ENCODE peak calls at places on chromosomes 6 and 20, in seven cellular contexts. O is cardiac muscle cell, N is nucleus accumbens, B is thoracic aorta, M is LoVo, C is HuH-7, R is T-helper 17 cell. Q is an unnamed sample.

GRCh38 chr6:92110390-92110789 is 1309.0 kb downstream of the EPHA7 start:
- DNase-seq in C (no peak), B (no peak), O (no peak), R (no peak), N (no peak), M (no peak), Q (no peak)

GRCh38 chr6:148343383-148343782 is 745 bp downstream of the SASH1 start:
- DNase-seq in R (no peak), M (peak), N (no peak), B (no peak), C (no peak), O (no peak), Q (peak)

GRCh38 chr6:18004256-18004985 is 17.0 kb upstream of the KIF13A start:
- DNase-seq in N (no peak), B (no peak), C (no peak), R (no peak), O (no peak), M (no peak), Q (no peak)

GRCh38 chr6:143611580-143611979 is 66.2 kb upstream of the PHACTR2 start:
- DNase-seq in O (no peak), C (no peak), N (no peak), R (no peak), M (no peak), B (no peak), Q (no peak)

GRCh38 chr6:107243471-107243870 is 128.2 kb upstream of the BEND3 start:
- DNase-seq in N (no peak), M (no peak), C (no peak), O (no peak), R (no peak), B (no peak), Q (no peak)

GRCh38 chr20:53872081-53872541 is 198.3 kb downstream of the BCAS1 start:
- DNase-seq in O (no peak), B (no peak), N (no peak), R (no peak), C (no peak), M (no peak), Q (no peak)

GRCh38 chr6:37673436-37673835 is 24.2 kb downstream of the MDGA1 start:
- DNase-seq in C (no peak), B (no peak), R (no peak), O (no peak), N (no peak), M (no peak), Q (no peak)

GRCh38 chr20:48667889-48668413 is 159.8 kb downstream of the PREX1 start:
- DNase-seq in B (no peak), M (no peak), N (no peak), O (no peak), R (no peak), C (no peak), Q (no peak)

GRCh38 chr6:107488875-107489635 is 862 bp upstream of the SOBP start:
- DNase-seq in O (peak), C (peak), N (peak), M (peak), B (no peak), R (peak), Q (no peak)

GRCh38 chr20:50191065-50191565 is 485 bp downstream of the CEBPB start:
- DNase-seq in O (no peak), N (peak), R (peak), C (no peak), B (no peak), M (peak), Q (peak)

GRCh38 chr6:144305985-144306384 is 20.9 kb downstream of the UTRN start:
- DNase-seq in B (no peak), O (no peak), R (no peak), C (no peak), N (no peak), M (no peak), Q (peak)

GRCh38 chr6:52253494-52253893 is 9.2 kb upstream of the IL17F start:
- DNase-seq in O (no peak), R (no peak), N (no peak), B (no peak), C (no peak), M (no peak), Q (no peak)

GRCh38 chr20:45300961-45301360 is 5.7 kb upstream of the RBPJL start:
- DNase-seq in R (no peak), B (no peak), N (no peak), C (peak), M (no peak), O (peak), Q (peak)

GRCh38 chr6:3402310-3403243 is 54.3 kb downstream of the SLC22A23 start:
- DNase-seq in O (no peak), B (no peak), C (no peak), M (no peak), N (no peak), R (no peak), Q (no peak)

GRCh38 chr6:15592610-15593009 is 70.2 kb downstream of the DTNBP1 start:
- DNase-seq in B (no peak), R (no peak), N (no peak), O (no peak), M (no peak), C (no peak), Q (no peak)

GRCh38 chr6:129631070-129631469 is 78.9 kb downstream of the ARHGAP18 start:
- DNase-seq in R (no peak), N (no peak), M (no peak), B (no peak), C (no peak), O (no peak), Q (no peak)

GRCh38 chr6:125984311-125984710 is 2.0 kb upstream of the TRMT11 start:
- DNase-seq in M (no peak), O (no peak), N (no peak), R (no peak), B (no peak), C (no peak), Q (no peak)

GRCh38 chr20:40865095-40865494 is 163.5 kb upstream of the TOP1 start:
- DNase-seq in R (no peak), N (no peak), O (no peak), B (no peak), M (no peak), C (no peak), Q (no peak)

GRCh38 chr6:149446791-149447376 is 37.9 kb downstream of the ZC3H12D start:
- DNase-seq in N (no peak), O (no peak), C (no peak), M (no peak), B (no peak), R (no peak), Q (no peak)

GRCh38 chr6:139977887-139978332 is 603.5 kb upstream of the CITED2 start:
- DNase-seq in O (no peak), B (no peak), M (peak), C (no peak), N (no peak), R (no peak), Q (peak)

GRCh38 chr6:30480536-30481156 is 8.7 kb upstream of the HLA-E start:
- DNase-seq in C (no peak), B (no peak), O (no peak), R (peak), M (no peak), N (no peak), Q (peak)

GRCh38 chr6:125471703-125472102 is 169.9 kb upstream of the HDDC2 start:
- DNase-seq in C (no peak), O (no peak), N (no peak), B (no peak), M (no peak), R (no peak), Q (no peak)

GRCh38 chr6:9576521-9576920 is 838.4 kb downstream of the TFAP2A start:
- DNase-seq in N (no peak), R (no peak), C (no peak), O (no peak), M (no peak), B (no peak), Q (peak)

GRCh38 chr20:49724637-49725606 is 11.2 kb upstream of the B4GALT5 start:
- DNase-seq in R (no peak), O (no peak), N (no peak), M (no peak), C (no peak), B (no peak), Q (peak)

GRCh38 chr20:60363698-60364097 is 405.5 kb downstream of the CDH26 start:
- DNase-seq in C (no peak), B (no peak), R (no peak), O (no peak), M (no peak), N (no peak), Q (no peak)

GRCh38 chr6:52590634-52590985 is 13.8 kb upstream of the TRAM2 start:
- DNase-seq in R (no peak), B (no peak), C (no peak), M (no peak), N (no peak), O (no peak), Q (no peak)

GRCh38 chr20:59676126-59676876 is 72.0 kb downstream of the PHACTR3 start:
- DNase-seq in B (no peak), M (no peak), O (no peak), N (no peak), R (no peak), C (no peak), Q (no peak)

GRCh38 chr6:89506716-89507597 is 74.0 kb downstream of the ANKRD6 start:
- DNase-seq in C (peak), O (no peak), R (no peak), B (no peak), N (no peak), M (no peak), Q (no peak)

Q was measured in PC-3.